ENCODE peak calls at places on chromosomes 1 and 21, in nine cellular contexts. V, E, Z, J, Q, C, U, F and D are unnamed samples.

GRCh38 chr1:32208463-32208862 is 426 bp upstream of the DCDC2B start:
- DNase-seq in V (no peak), E (no peak), Z (no peak), J (no peak), Q (no peak), C (no peak), U (no peak), F (peak; percentile 41), D (no peak)

GRCh38 chr1:19313961-19314882 is 2.1 kb downstream of the SLC66A1 start:
- DNase-seq in V (no peak), E (no peak), Z (no peak), J (no peak), Q (no peak), C (no peak), U (no peak), F (no peak), D (no peak)

GRCh38 chr1:84365225-84366221 is 32.8 kb upstream of the DNASE2B start:
- DNase-seq in V (no peak), E (peak; percentile 56), Z (no peak), J (no peak), Q (no peak), C (peak; percentile 76), U (peak; percentile 74), F (peak; percentile 80), D (no peak)

GRCh38 chr1:170530972-170531757 is 801 bp upstream of the GORAB start:
- DNase-seq in V (no peak), E (no peak), Z (no peak), J (peak; percentile 59), Q (no peak), C (peak; percentile 10), U (peak; percentile 1), F (peak; percentile 49), D (no peak)

GRCh38 chr1:52033190-52034049 is at the start of gene KTI12:
- DNase-seq in V (peak; percentile 87), E (peak; percentile 76), Z (peak; percentile 66), J (peak; percentile 84), Q (peak; percentile 76), C (peak; percentile 87), U (peak; percentile 92), F (peak; percentile 91), D (peak; percentile 74)

GRCh38 chr1:14366361-14367018 is 232.0 kb upstream of the KAZN start:
- DNase-seq in V (no peak), E (no peak), Z (no peak), J (no peak), Q (no peak), C (no peak), U (no peak), F (no peak), D (no peak)

GRCh38 chr1:2317230-2318065 is 73.9 kb downstream of the MORN1 start:
- DNase-seq in V (no peak), E (no peak), Z (no peak), J (no peak), Q (no peak), C (no peak), U (no peak), F (no peak), D (no peak)

GRCh38 chr1:246572795-246573194 is 6.5 kb downstream of the CNST start:
- DNase-seq in V (no peak), E (no peak), Z (no peak), J (no peak), Q (no peak), C (no peak), U (peak; percentile 12), F (no peak), D (no peak)

GRCh38 chr1:101148987-101149386 is 87.8 kb upstream of the S1PR1 start:
- DNase-seq in V (no peak), E (no peak), Z (no peak), J (no peak), Q (peak; percentile 28), C (no peak), U (no peak), F (no peak), D (no peak)

GRCh38 chr1:202037706-202038296 is 27.4 kb downstream of the ELF3 start:
- DNase-seq in V (no peak), E (no peak), Z (no peak), J (no peak), Q (no peak), C (peak; percentile 59), U (no peak), F (peak; percentile 9), D (no peak)

GRCh38 chr1:8448906-8449661 is 131.2 kb downstream of the SLC45A1 start:
- DNase-seq in V (no peak), E (no peak), Z (no peak), J (no peak), Q (peak; percentile 54), C (no peak), U (no peak), F (no peak), D (no peak)

GRCh38 chr21:32658524-32658923 is 46.3 kb upstream of the CFAP298 start:
- DNase-seq in V (no peak), E (no peak), Z (no peak), J (no peak), Q (no peak), C (no peak), U (no peak), F (no peak), D (no peak)

GRCh38 chr21:32648165-32648564 is 36.0 kb upstream of the CFAP298 start:
- DNase-seq in V (no peak), E (no peak), Z (no peak), J (no peak), Q (no peak), C (no peak), U (no peak), F (no peak), D (no peak)

DNA sequence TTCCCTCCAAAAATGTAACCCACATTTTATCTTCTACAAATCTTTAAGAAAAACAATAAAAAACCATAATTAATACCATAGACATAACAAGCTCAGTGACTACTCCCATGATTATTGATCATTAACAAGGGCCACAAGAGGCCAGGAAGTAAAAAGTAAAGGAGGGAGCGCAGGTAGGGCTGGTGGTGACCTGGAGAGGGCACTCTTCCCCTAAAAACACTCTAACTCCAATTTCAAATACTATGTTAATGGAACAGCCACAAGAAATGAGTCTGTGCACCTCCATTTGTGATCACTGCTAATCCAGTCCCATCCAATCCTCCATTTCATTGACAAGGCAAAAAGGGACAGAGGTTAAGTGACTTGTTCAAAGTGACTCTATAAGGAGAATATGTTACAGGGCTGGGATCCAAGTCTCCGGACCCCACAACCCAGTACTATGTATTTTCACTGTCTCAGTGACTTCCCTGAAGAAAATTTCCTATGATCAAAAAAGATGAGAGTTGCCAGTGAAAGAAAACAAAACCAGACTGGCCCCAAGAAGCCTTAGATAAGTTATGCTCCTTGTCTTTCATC is 41.2 kb upstream of the CFAP298 start:
- DNase-seq in V (no peak), E (peak; percentile 38), Z (no peak), J (no peak), Q (no peak), C (peak; percentile 19), U (peak; percentile 50), F (peak; percentile 7), D (peak; percentile 25)
- TF ChIP-seq POLR2A in V (no peak), E (no peak), Z (no peak), J (no peak), Q (no peak), C (no peak), U (no peak), F (no peak), D (no peak)

GRCh38 chr1:152047954-152048640 is 11.3 kb upstream of the S100A11 start:
- DNase-seq in V (peak; percentile 88), E (peak; percentile 75), Z (peak; percentile 82), J (peak; percentile 85), Q (peak; percentile 79), C (peak; percentile 100), U (peak; percentile 99), F (peak; percentile 96), D (peak; percentile 61)
- TF ChIP-seq POLR2A in V (no peak), E (peak; percentile 82), Z (peak; percentile 71), J (peak; percentile 69), Q (no peak), C (peak; percentile 66), U (peak; percentile 87), F (peak; percentile 78), D (peak; percentile 71)

GRCh38 chr21:33542640-33543504 is at the start of gene SON:
- DNase-seq in V (peak; percentile 99), E (peak; percentile 97), Z (peak; percentile 98), J (peak; percentile 97), Q (peak; percentile 99), C (peak; percentile 97), U (peak; percentile 99), F (peak; percentile 99), D (peak; percentile 79)
- TF ChIP-seq POLR2A in V (peak; percentile 88), E (peak; percentile 84), Z (peak; percentile 89), J (peak; percentile 91), Q (peak; percentile 95), C (peak; percentile 68), U (peak; percentile 92), F (peak; percentile 97), D (peak; percentile 96)

GRCh38 chr1:54583868-54584267 is 35.8 kb downstream of the ACOT11 start:
- DNase-seq in V (no peak), E (no peak), Z (no peak), J (no peak), Q (no peak), C (no peak), U (no peak), F (no peak), D (no peak)

GRCh38 chr1:54580856-54581550 is 33.0 kb downstream of the ACOT11 start:
- DNase-seq in V (no peak), E (no peak), Z (no peak), J (no peak), Q (no peak), C (no peak), U (no peak), F (peak; percentile 54), D (no peak)

GRCh38 chr1:54582566-54583306 is 34.7 kb downstream of the ACOT11 start:
- DNase-seq in V (peak; percentile 34), E (no peak), Z (no peak), J (no peak), Q (no peak), C (no peak), U (no peak), F (no peak), D (no peak)

GRCh38 chr1:54583307-54583686 is 35.3 kb downstream of the ACOT11 start:
- DNase-seq in V (no peak), E (no peak), Z (no peak), J (no peak), Q (no peak), C (no peak), U (no peak), F (no peak), D (no peak)

GRCh38 chr1:54581621-54582035 is 33.6 kb downstream of the ACOT11 start:
- DNase-seq in V (peak; percentile 97), E (peak; percentile 98), Z (peak; percentile 76), J (peak; percentile 83), Q (peak; percentile 96), C (peak; percentile 18), U (no peak), F (peak; percentile 98), D (no peak)
- TF ChIP-seq POLR2A in V (peak; percentile 38), E (no peak), Z (peak; percentile 55), J (peak; percentile 57), Q (peak; percentile 86), C (no peak), U (no peak), F (peak; percentile 78), D (no peak)

GRCh38 chr1:86913896-86914634 is at the start of gene SELENOF:
- DNase-seq in V (peak; percentile 99), E (peak; percentile 89), Z (peak; percentile 99), J (peak; percentile 100), Q (peak; percentile 99), C (peak; percentile 99), U (peak; percentile 99), F (peak; percentile 100), D (peak; percentile 68)
- TF ChIP-seq POLR2A in V (no peak), E (peak; percentile 75), Z (peak; percentile 27), J (peak; percentile 11), Q (peak; percentile 78), C (peak; percentile 72), U (peak; percentile 93), F (peak; percentile 24), D (peak; percentile 81)